ENCODE peak calls at places on chromosomes 7 and 10, in five cellular contexts. T is transverse colon, R is IMR-90, I is neural progenitor cell, H is upper lobe of right lung. C is an unnamed sample. For H3K36me3 and H3K4me1, the result is how much of the 10 kb centered on the place peaks cover.

GRCh38 chr7:129774359-129774758 is 162.8 kb downstream of the NRF1 start:
- DNase-seq in T (no peak), R (no peak), I (peak), H (no peak), C (no peak)

GRCh38 chr10:130804778-130805634 is 506.5 kb downstream of the TCERG1L start:
- DNase-seq in T (no peak), R (no peak), I (no peak), H (peak), C (no peak)

GRCh38 chr10:118238573-118239240 is 103.4 kb downstream of the FAM204A start:
- DNase-seq in T (no peak), R (peak), I (no peak), H (no peak), C (no peak)

GRCh38 chr10:35739998-35740397 is 97.9 kb upstream of the FZD8 start:
- DNase-seq in T (no peak), R (peak), I (no peak), H (no peak), C (no peak)

GRCh38 chr10:12466701-12467100 is 117.4 kb downstream of the CAMK1D start:
- DNase-seq in T (no peak), R (peak), I (no peak), H (no peak), C (no peak)

GRCh38 chr7:133784421-133785045 is 342.6 kb upstream of the LRGUK start:
- DNase-seq in T (no peak), R (no peak), I (no peak), H (no peak), C (peak)

GRCh38 chr7:140867467-140868314 is 57.0 kb downstream of the BRAF start:
- DNase-seq in T (no peak), R (no peak), I (no peak), H (no peak), C (no peak)

GRCh38 chr10:53487019-53487983 is 714.7 kb upstream of the MBL2 start:
- DNase-seq in T (no peak), R (no peak), I (no peak), H (no peak), C (no peak)

GRCh38 chr10:12165036-12165435 is 30.7 kb downstream of the NUDT5 start:
- DNase-seq in T (no peak), R (no peak), I (no peak), H (no peak), C (no peak)

GRCh38 chr7:7177044-7177517 is 5.3 kb upstream of the C1GALT1 start:
- DNase-seq in T (no peak), R (peak), I (peak), H (no peak), C (no peak)

GRCh38 chr7:27235387-27236052 is 7.1 kb upstream of the EVX1 start:
- DNase-seq in T (peak), R (no peak), I (peak), H (peak), C (peak)

GRCh38 chr7:47327306-47327697 is 254.6 kb downstream of the TNS3 start:
- DNase-seq in T (no peak), R (peak), I (no peak), H (no peak), C (peak)

GRCh38 chr10:44467900-44468299 is 83.0 kb upstream of the CXCL12 start:
- DNase-seq in T (no peak), R (no peak), I (no peak), H (no peak), C (no peak)

GRCh38 chr10:45425628-45426563 is 51.9 kb downstream of the ALOX5 start:
- DNase-seq in T (no peak), R (no peak), I (no peak), H (peak), C (no peak)

GRCh38 chr10:133379152-133379800 is at the start of gene PAOX:
- DNase-seq in T (peak), R (peak), I (peak), H (peak), C (peak)

GRCh38 chr7:37901236-37901827 is 15.3 kb downstream of the SFRP4 start:
- DNase-seq in T (no peak), R (peak), I (peak), H (no peak), C (no peak)

GRCh38 chr10:101901340-101901739 is 57.7 kb upstream of the KCNIP2 start:
- DNase-seq in T (no peak), R (no peak), I (peak), H (no peak), C (no peak)

GRCh38 chr7:157568071-157568784 is 231.4 kb downstream of the DNAJB6 start:
- DNase-seq in T (no peak), R (no peak), I (no peak), H (no peak), C (no peak)

GRCh38 chr7:13282377-13282980 is 595.0 kb downstream of the ARL4A start:
- DNase-seq in T (no peak), R (peak), I (peak), H (no peak), C (no peak)

GRCh38 chr7:150327308-150327707 is 4.0 kb upstream of the ACTR3C start:
- DNase-seq in T (no peak), R (no peak), I (no peak), H (no peak), C (no peak)

GRCh38 chr10:73797324-73798025 is 12.1 kb downstream of the ZSWIM8 start:
- DNase-seq in T (no peak), R (no peak), I (no peak), H (peak), C (no peak)

GRCh38 chr10:89810908-89811515 is 109.6 kb downstream of the KIF20B start:
- DNase-seq in T (no peak), R (no peak), I (peak), H (no peak), C (no peak)

GRCh38 chr7:142790056-142790455 is 19.3 kb downstream of the PRSS2 start:
- DNase-seq in T (no peak), R (no peak), I (no peak), H (no peak), C (no peak)
- H3K27ac ChIP-seq in T (no peak), R (no peak), I (no peak), H (no peak), C (no peak)

DNA sequence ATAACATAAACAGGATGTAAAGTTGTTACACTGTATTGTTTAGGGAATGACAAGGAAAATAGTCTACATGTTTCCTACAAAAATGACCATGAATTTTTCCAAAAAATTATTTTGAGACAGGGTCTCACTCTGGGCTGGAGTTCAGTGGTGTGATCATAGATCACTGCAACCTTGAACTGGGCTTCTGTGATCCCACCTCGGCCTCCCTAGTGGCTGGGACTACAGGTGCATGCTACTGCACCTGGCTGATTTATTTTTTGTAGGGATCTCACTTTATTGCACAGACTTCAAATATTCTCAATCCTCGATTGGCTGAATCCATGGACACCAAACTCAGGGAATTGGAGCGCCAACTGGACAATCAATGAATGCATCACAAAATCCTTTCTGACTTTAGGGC is 6.6 kb downstream of the CHCHD2 start:
- DNase-seq in T (no peak), R (no peak), I (no peak), H (no peak), C (no peak)
- H3K36me3 ChIP-seq in T (under half), R (under half), I (under half), H (half or more), C (under half)

GRCh38 chr7:101989101-101989500 is 171.7 kb downstream of the CUX1 start:
- DNase-seq in T (no peak), R (no peak), I (no peak), H (no peak), C (no peak)
- H3K4me1 ChIP-seq in T (under half), R (under half), I (under half), H (under half), C (under half)

GRCh38 chr7:69868921-69869320 is 270.6 kb downstream of the AUTS2 start:
- DNase-seq in T (no peak), R (no peak), I (no peak), H (no peak), C (no peak)

GRCh38 chr7:69871886-69872592 is 273.8 kb downstream of the AUTS2 start:
- DNase-seq in T (no peak), R (no peak), I (no peak), H (no peak), C (peak)

GRCh38 chr7:69873512-69873911 is 275.2 kb downstream of the AUTS2 start:
- DNase-seq in T (no peak), R (no peak), I (no peak), H (no peak), C (no peak)

GRCh38 chr7:69871213-69871885 is 273.1 kb downstream of the AUTS2 start:
- DNase-seq in T (no peak), R (peak), I (no peak), H (no peak), C (no peak)
- H3K27ac ChIP-seq in T (no peak), R (no peak), I (no peak), H (no peak), C (peak)

GRCh38 chr7:94250124-94250523 is 144.6 kb upstream of the COL1A2 start:
- DNase-seq in T (no peak), R (no peak), I (no peak), H (no peak), C (no peak)
- H3K36me3 ChIP-seq in T (under half), R (under half), I (under half), H (under half), C (under half)

GRCh38 chr10:69321865-69322264 is 43.6 kb downstream of the HK1 start:
- DNase-seq in T (no peak), R (peak), I (no peak), H (no peak), C (no peak)

GRCh38 chr10:69326692-69327091 is 48.4 kb downstream of the HK1 start:
- DNase-seq in T (no peak), R (no peak), I (no peak), H (no peak), C (no peak)

GRCh38 chr10:69324583-69324982 is 46.3 kb downstream of the HK1 start:
- DNase-seq in T (no peak), R (no peak), I (no peak), H (no peak), C (no peak)

GRCh38 chr10:69321037-69321715 is 42.9 kb downstream of the HK1 start:
- DNase-seq in T (no peak), R (no peak), I (no peak), H (peak), C (no peak)

DNA sequence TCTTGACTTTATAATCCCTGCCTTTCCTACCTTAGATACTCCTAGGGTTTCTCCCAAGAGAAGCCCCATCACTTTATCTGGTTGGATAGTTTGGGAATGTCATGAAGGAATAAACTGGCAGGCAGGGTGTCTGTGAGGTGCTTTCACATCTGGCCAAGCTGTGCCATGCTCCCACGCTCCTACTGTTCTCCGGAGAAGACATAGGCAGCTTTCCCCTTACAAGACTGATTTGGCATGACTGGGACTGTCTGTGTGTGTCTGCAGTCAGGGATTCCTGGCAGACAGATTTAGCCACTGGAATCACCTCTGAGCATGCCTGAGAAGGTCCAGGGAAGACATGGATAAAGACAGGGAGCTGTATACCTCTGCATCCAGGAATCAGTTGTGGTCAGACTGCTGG is 45.3 kb downstream of the HK1 start:
- DNase-seq in T (no peak), R (no peak), I (no peak), H (no peak), C (no peak)
- H3K4me1 ChIP-seq in T (half or more), R (under half), I (under half), H (half or more), C (under half)

GRCh38 chr10:71219918-71220688 is 7.7 kb downstream of the UNC5B start:
- DNase-seq in T (no peak), R (no peak), I (no peak), H (peak), C (no peak)
- H3K27ac ChIP-seq in T (no peak), R (no peak), I (no peak), H (no peak), C (no peak)

DNA sequence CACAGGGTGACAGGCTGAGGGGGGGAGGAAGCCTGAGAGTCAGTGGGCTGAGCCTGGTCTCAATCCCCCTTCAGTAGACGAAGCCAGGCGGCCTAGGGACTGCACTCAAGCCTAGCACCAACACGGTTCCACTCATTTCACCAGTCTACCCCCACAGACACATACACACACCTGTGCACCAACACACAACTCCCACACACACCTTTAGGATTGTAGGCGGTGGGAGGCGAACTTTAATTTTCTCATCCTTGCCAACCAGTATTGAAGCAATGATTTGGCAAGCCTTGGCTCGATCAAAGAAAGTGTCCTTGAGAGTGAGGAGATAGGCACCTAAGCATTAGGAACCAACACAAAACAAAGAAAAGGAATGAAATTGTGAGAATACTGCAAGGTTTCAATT is 19.7 kb downstream of the POLR3A start:
- DNase-seq in T (no peak), R (no peak), I (no peak), H (no peak), C (no peak)
- H3K36me3 ChIP-seq in T (half or more), R (half or more), I (under half), H (half or more), C (under half)